ENCODE peak calls at places on chromosomes 2 and 18, in six cellular contexts. H is fibroblast of lung, K is mucosa of descending colon, E is activated B cell treated with CpG ODN at 0.5 μM for 24 hours, N is endothelial cell, D is OCI-LY7. W is an unnamed sample.

GRCh38 chr2:161414385-161415040 is 1.6 kb upstream of the TBR1 start:
- DNase-seq in H (peak; percentile 26), E (no peak), K (peak; percentile 55), D (no peak), N (peak; percentile 60), W (no peak)

GRCh38 chr2:98438190-98439133 is 6.2 kb upstream of the INPP4A start:
- DNase-seq in E (no peak), K (no peak), N (no peak), D (no peak), H (no peak), W (no peak)

GRCh38 chr2:46857871-46858696 is 57.5 kb downstream of the MCFD2 start:
- DNase-seq in H (peak; percentile 74), K (no peak), E (no peak), N (no peak), D (no peak), W (no peak)

GRCh38 chr2:36967236-36967876 is 1.0 kb upstream of the STRN start:
- DNase-seq in D (peak; percentile 20), K (peak; percentile 54), H (no peak), E (no peak), N (no peak), W (no peak)

GRCh38 chr2:205765147-205765546 is 82.8 kb downstream of the NRP2 start:
- DNase-seq in H (peak; percentile 24), N (no peak), D (no peak), E (no peak), K (no peak), W (no peak)

GRCh38 chr2:29336334-29336733 is 221.1 kb downstream of the CLIP4 start:
- DNase-seq in N (no peak), E (no peak), H (no peak), K (no peak), D (no peak), W (no peak)

GRCh38 chr18:31100598-31101147 is 1.5 kb downstream of the DSC2 start:
- DNase-seq in K (peak; percentile 62), N (peak; percentile 47), E (no peak), H (no peak), D (no peak), W (no peak)

GRCh38 chr2:173963323-173963816 is 1.8 kb downstream of the SP3 start:
- DNase-seq in N (peak; percentile 60), K (no peak), E (no peak), H (peak; percentile 83), D (peak; percentile 83), W (peak; percentile 37)

GRCh38 chr2:33620-34019 is 12.7 kb downstream of the FAM110C start:
- DNase-seq in E (no peak), D (no peak), H (no peak), K (no peak), N (no peak), W (no peak)

GRCh38 chr2:171316755-171317337 is 116.9 kb downstream of the METTL8 start:
- DNase-seq in D (no peak), N (no peak), K (no peak), E (no peak), H (no peak), W (no peak)

GRCh38 chr2:164560181-164560792 is 61.0 kb downstream of the GRB14 start:
- DNase-seq in K (no peak), D (peak; percentile 19), H (peak; percentile 33), N (no peak), E (no peak), W (peak; percentile 4)

GRCh38 chr2:219059375-219059724 is 1.4 kb downstream of the IHH start:
- DNase-seq in N (no peak), D (no peak), H (no peak), E (no peak), K (no peak), W (no peak)

GRCh38 chr18:48418000-48418399 is 8.8 kb upstream of the ZBTB7C start:
- DNase-seq in D (no peak), K (no peak), E (no peak), H (no peak), N (no peak), W (no peak)

GRCh38 chr2:95074663-95075439 is 46.8 kb downstream of the MRPS5 start:
- DNase-seq in H (no peak), K (no peak), D (peak; percentile 24), E (no peak), N (no peak), W (no peak)

GRCh38 chr18:4264347-4264791 is 190.7 kb downstream of the DLGAP1 start:
- DNase-seq in D (no peak), E (no peak), K (no peak), N (no peak), H (no peak), W (no peak)

GRCh38 chr2:15769235-15769634 is 171.1 kb upstream of the MYCN start:
- DNase-seq in N (no peak), D (no peak), H (no peak), K (no peak), E (no peak), W (no peak)

GRCh38 chr18:80246656-80247402 is 485 bp downstream of the PARD6G start:
- DNase-seq in D (no peak), E (no peak), H (peak; percentile 12), N (peak; percentile 46), K (peak; percentile 35), W (no peak)

GRCh38 chr2:209960676-209961630 is 41.5 kb upstream of the RPE start:
- DNase-seq in N (peak; percentile 62), K (no peak), D (peak; percentile 63), E (no peak), H (peak; percentile 61), W (no peak)

GRCh38 chr2:71892132-71892730 is 255.4 kb downstream of the CYP26B1 start:
- DNase-seq in D (no peak), K (no peak), N (no peak), E (no peak), H (no peak), W (no peak)

GRCh38 chr2:240459401-240460242 is 24.2 kb downstream of the GPC1 start:
- DNase-seq in K (peak; percentile 27), H (no peak), N (no peak), D (no peak), E (no peak), W (no peak)

GRCh38 chr2:44769349-44770005 is 172.0 kb upstream of the SIX3 start:
- DNase-seq in H (no peak), N (no peak), E (no peak), K (no peak), D (no peak), W (no peak)

GRCh38 chr2:9201185-9201891 is 5.3 kb upstream of the ASAP2 start:
- DNase-seq in E (no peak), D (no peak), N (no peak), K (no peak), H (peak; percentile 65), W (no peak)

GRCh38 chr2:116450990-116451389 is 1363.5 kb upstream of the DDX18 start:
- DNase-seq in K (no peak), E (no peak), D (no peak), N (no peak), H (no peak), W (no peak)

DNA sequence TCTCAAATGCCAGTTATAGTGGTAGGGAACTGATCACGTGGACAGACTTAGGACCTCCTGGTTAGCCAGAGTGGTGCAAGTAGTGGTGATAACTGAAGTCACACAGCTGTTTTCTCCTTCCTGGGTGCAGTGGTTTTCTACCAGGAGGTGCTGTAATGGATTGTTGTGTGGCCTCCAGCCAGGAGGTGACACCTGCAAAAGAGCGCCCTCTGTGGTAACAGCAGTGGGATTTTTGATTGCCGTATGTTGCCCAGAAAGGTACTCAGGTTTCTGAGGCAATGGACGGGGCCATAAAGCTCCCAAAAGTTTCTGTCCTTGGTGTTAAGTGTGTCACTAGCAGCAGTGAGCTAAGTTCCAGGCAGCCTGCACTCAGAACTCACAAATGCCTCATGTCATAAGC is 1358.1 kb upstream of the DDX18 start:
- DNase-seq in D (no peak), K (no peak), H (no peak), N (no peak), E (no peak), W (no peak)
- TF ChIP-seq CTCF in D (no peak), K (no peak), H (no peak), N (no peak), E (no peak), W (no peak)

DNA sequence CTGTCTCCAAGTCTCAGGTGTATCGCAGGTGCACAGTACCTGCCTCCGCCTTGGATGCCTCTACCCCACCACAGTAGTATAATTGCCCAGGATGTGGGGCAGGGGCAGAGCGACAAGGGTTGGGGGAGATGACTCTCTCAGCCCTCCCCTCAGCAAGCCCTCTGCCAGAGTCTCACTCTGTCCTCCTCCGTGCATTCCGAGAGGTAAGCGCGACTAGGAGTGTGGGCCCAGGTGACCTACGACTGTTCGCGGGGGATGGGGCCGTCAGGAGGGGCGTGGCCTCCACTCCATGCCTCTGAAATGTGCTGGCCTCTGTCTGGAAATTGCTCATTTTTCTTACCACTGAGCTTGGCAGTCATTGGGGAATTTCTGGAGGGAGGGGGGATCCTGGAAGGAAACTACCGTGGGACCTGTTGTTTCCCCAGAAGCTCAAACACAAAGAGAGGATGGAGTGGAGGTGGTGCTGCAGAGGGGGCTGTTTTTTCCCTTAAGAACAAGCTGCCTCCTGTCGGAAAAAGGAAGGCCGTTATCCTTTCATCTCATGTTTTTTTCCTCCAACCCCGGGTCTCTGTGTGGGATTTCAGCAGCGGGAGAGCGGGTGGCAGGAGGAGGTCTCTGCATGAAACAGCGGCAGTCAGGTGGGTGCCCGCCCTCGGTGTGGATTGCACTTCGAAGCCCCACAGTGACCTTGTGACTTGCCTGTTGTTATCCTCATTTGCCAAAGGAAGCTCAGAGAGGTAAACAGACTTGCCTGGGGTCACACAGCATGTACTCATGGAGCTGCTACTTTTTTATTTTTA is 13.0 kb upstream of the RALB start:
- DNase-seq in D (no peak), N (peak; percentile 76), H (peak; percentile 75), E (no peak), K (no peak), W (no peak)
- TF ChIP-seq CTCF in D (no peak), N (no peak), H (no peak), E (no peak), K (no peak), W (no peak)

GRCh38 chr2:56132138-56132537 is 51.7 kb upstream of the CCDC85A start:
- DNase-seq in N (no peak), K (no peak), H (peak; percentile 59), E (no peak), D (peak; percentile 48), W (no peak)

GRCh38 chr2:56133441-56133840 is 50.3 kb upstream of the CCDC85A start:
- DNase-seq in D (no peak), K (no peak), E (no peak), N (no peak), H (no peak), W (no peak)

GRCh38 chr2:56130463-56131070 is 53.2 kb upstream of the CCDC85A start:
- DNase-seq in D (peak; percentile 8), N (peak; percentile 49), H (peak; percentile 38), K (no peak), E (no peak), W (peak; percentile 18)

GRCh38 chr2:56134861-56135260 is 48.9 kb upstream of the CCDC85A start:
- DNase-seq in N (no peak), K (no peak), E (no peak), H (no peak), D (no peak), W (no peak)

GRCh38 chr2:56133931-56134629 is 49.7 kb upstream of the CCDC85A start:
- DNase-seq in D (no peak), N (no peak), H (no peak), K (no peak), E (no peak), W (no peak)
- TF ChIP-seq CTCF in D (no peak), N (no peak), H (no peak), K (no peak), E (no peak), W (no peak)

DNA sequence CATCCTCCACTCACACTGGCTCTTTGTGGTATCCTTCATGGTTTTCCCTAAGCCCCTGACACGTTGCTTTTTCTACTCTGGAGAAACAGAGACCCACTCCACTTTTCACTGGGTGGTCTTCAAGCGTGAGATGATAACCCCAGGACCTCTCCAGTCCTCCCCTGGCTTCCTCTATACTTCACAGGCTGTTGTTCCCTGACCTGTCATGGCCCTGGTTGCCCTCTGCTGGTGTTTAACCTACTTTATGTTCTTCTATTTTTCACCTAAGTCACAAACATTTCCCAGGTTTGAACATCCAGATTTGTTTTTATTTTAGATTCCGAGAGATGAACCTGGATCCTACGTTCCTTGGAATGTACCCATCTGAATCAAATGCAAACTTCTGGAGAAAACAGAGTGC is 84.5 kb downstream of the AOX1 start:
- DNase-seq in E (no peak), H (no peak), D (peak; percentile 14), N (no peak), K (no peak), W (no peak)
- TF ChIP-seq CTCF in E (no peak), H (no peak), D (peak; percentile 51), N (no peak), K (no peak), W (no peak)

W was measured in AG09319.